ENCODE peak calls at places on chromosome X, in nine cellular contexts. G is memory B cell; Q is effector CD4-positive, alpha-beta T cell; U is endothelial cell; N is H4; C is sciatic nerve; R is HFF-Myc; V is NCI-H526; J is fibroblast of pulmonary artery. E is an unnamed sample.

GRCh38 chrX:20517565-20517964 is 250.9 kb upstream of the RPS6KA3 start:
- DNase-seq in U (no peak), N (no peak), Q (no peak), G (no peak), C (no peak), J (no peak), V (no peak), R (peak), E (peak)

GRCh38 chrX:2498781-2499302 is 1.9 kb downstream of the DHRSX start:
- DNase-seq in G (no peak), V (no peak), U (no peak), C (peak), Q (no peak), R (no peak), J (peak), N (no peak), E (no peak)

GRCh38 chrX:1598021-1598875 is 6.8 kb downstream of the AKAP17A start:
- DNase-seq in G (no peak), R (no peak), N (no peak), C (peak), V (no peak), Q (no peak), U (no peak), J (no peak), E (no peak)

GRCh38 chrX:65744965-65745364 is 77.5 kb downstream of the MSN start:
- DNase-seq in U (no peak), J (peak), N (no peak), C (no peak), Q (no peak), V (no peak), R (no peak), G (no peak), E (no peak)

GRCh38 chrX:14564058-14564457 is 34.7 kb downstream of the GLRA2 start:
- DNase-seq in R (no peak), V (no peak), J (no peak), U (no peak), C (no peak), G (no peak), N (no peak), Q (no peak), E (no peak)

GRCh38 chrX:15645266-15645665 is 19.3 kb downstream of the CLTRN start:
- DNase-seq in Q (no peak), J (no peak), C (no peak), U (no peak), R (no peak), G (no peak), N (no peak), V (no peak), E (no peak)

GRCh38 chrX:150958177-150958576 is 25.0 kb upstream of the HMGB3 start:
- DNase-seq in N (no peak), Q (no peak), J (no peak), G (no peak), U (no peak), R (no peak), V (no peak), C (no peak), E (no peak)

GRCh38 chrX:102599950-102600579 is 750 bp downstream of the ARMCX5 start:
- DNase-seq in C (no peak), Q (no peak), G (no peak), V (no peak), R (no peak), N (peak), U (no peak), J (peak), E (no peak)

GRCh38 chrX:107752714-107753113 is 22.9 kb downstream of the TSC22D3 start:
- DNase-seq in G (no peak), R (no peak), J (no peak), U (no peak), C (no peak), V (no peak), N (no peak), Q (no peak), E (no peak)

E was measured in BE2C.